ENCODE peak calls at places on chromosome 7, in ten cellular contexts. D is tibial nerve; W is left lung; A is upper lobe of left lung; M is tibial artery; Z is fibroblast of lung; U is A673; Y is CD4-positive, CD25-positive, alpha-beta regulatory T cell; J is uterus; T is Peyer's patch. S is an unnamed sample.

GRCh38 chr7:73977626-73978618 is 50.1 kb upstream of the ELN start:
- DNase-seq in D (no peak), W (no peak), A (peak; percentile 78), M (peak; percentile 75), Z (no peak), U (no peak), Y (no peak), J (peak; percentile 53), T (peak; percentile 88), S (no peak)

GRCh38 chr7:110623436-110623835 is 467.5 kb upstream of the LRRN3 start:
- DNase-seq in D (no peak), W (no peak), A (no peak), M (no peak), Z (no peak), U (no peak), Y (no peak), J (no peak), T (no peak), S (no peak)

GRCh38 chr7:47318395-47319182 is 263.3 kb downstream of the TNS3 start:
- DNase-seq in D (no peak), W (no peak), A (no peak), M (no peak), Z (no peak), U (no peak), Y (no peak), J (no peak), T (no peak), S (no peak)

GRCh38 chr7:79982151-79982770 is 152.4 kb upstream of the GNAI1 start:
- DNase-seq in D (no peak), W (no peak), A (no peak), M (no peak), Z (peak; percentile 67), U (no peak), Y (no peak), J (no peak), T (no peak), S (no peak)

GRCh38 chr7:44072364-44073231 is 7.2 kb upstream of the PGAM2 start:
- DNase-seq in D (peak; percentile 81), W (peak; percentile 75), A (no peak), M (peak; percentile 92), Z (peak; percentile 78), U (peak; percentile 74), Y (peak; percentile 57), J (peak; percentile 76), T (peak; percentile 70), S (peak; percentile 96)

GRCh38 chr7:124459101-124460052 is 306.2 kb downstream of the GPR37 start:
- DNase-seq in D (no peak), W (no peak), A (no peak), M (no peak), Z (peak; percentile 97), U (peak; percentile 5), Y (no peak), J (no peak), T (no peak), S (no peak)

GRCh38 chr7:122887198-122887597 is 938 bp upstream of the CADPS2 start:
- DNase-seq in D (peak; percentile 55), W (peak; percentile 84), A (peak; percentile 1), M (peak; percentile 79), Z (peak; percentile 76), U (peak; percentile 81), Y (no peak), J (peak; percentile 64), T (peak; percentile 65), S (peak; percentile 89)

GRCh38 chr7:138245682-138246081 is 169.4 kb downstream of the AKR1D1 start:
- DNase-seq in D (no peak), W (no peak), A (no peak), M (no peak), Z (peak; percentile 30), U (no peak), Y (no peak), J (no peak), T (no peak), S (no peak)

DNA sequence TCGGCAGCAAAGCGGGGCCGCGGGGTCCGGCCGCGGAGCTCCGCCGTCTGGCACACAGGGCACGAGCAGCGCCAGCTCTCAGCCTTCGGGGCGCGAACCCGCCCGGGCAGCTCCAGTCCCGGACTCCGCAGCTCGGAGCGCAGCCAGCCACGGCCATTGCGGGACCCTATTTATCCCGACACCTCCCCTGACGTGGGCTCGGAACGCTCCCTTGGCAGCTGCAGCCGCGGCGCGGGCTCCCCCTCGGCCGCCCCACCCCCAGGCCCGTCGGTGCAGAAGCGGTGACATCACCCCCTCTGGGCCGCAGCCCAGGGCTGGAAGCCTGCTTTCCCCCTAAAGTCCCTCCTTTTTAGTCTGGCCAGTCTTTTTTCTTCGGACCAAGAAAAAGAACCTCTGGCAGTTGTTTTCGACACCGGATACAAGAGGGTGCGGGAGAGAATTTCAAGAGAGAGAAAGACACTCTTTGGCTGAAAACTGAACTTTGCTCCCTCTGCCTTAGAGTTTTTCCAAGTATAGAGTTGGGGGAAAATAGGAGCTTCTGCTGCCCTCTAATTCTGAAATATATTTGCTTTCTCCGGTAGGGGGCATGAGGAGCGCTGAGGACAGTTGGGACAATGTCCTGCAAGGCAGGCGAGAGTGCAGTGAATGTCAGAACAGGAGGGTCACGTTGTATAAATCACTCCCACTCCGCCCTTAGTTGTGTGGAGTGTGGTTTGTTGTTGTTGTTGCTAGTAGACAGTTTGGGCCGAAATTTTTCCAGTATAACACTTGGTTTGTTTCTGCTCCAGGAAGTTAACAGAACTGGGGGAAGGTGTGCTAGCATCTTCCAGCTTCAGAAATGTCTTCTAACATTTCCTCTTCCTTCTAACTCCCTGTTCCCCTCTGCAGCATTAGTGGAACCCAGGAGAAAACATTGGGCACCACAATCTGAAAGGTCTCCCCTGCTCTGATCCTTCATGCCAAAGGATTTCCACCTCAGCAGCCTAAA is at the start of gene SFRP4:
- DNase-seq in D (peak; percentile 64), W (peak; percentile 83), A (peak; percentile 91), M (peak; percentile 84), Z (peak; percentile 58), U (peak; percentile 67), Y (peak; percentile 4), J (peak; percentile 85), T (peak; percentile 50), S (peak; percentile 88)
- H3K27me3 ChIP-seq in D (no peaks in the 10 kb centered on the region), W (no peaks in the 10 kb centered on the region), A (peaks cover 5% of the 10 kb centered on the region), M (no peaks in the 10 kb centered on the region), Z (peaks cover 11% of the 10 kb centered on the region), U (peaks cover 42% of the 10 kb centered on the region), Y (peaks cover 18% of the 10 kb centered on the region), J (no peaks in the 10 kb centered on the region), T (no peaks in the 10 kb centered on the region), S (no peaks in the 10 kb centered on the region)

DNA sequence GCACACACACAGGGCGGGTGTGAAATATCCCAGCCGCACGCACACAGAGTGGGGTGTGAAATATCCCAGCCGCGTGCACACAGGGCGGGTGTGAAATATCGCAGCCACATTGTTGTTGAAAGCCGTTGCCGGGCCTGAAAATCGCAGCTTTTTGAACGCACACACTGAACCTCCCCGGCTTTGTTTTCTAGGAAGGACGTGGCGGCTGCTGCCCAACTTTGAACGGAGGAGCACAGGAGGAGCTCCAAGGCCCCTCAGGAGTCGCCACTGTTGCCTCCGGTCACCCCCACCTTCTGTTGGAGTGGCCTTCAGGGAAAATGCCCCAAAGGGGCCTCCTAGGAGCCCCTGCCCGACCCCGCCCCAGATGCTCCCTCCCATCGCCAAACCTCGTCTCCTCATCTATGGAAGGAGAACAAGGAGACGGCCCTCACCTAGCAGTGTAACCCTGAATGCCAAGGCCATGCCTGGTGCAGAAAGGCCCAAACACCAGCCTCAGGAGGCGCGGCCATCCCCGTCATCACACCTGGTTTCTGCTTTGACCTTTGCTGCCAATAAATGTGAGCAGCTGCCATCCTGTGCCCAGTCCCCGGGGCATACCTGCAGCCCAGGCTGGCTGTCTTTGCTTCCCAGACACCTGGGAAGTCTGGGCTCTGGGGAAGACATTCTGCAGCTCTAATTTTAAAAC is 318.6 kb downstream of the PTPRN2 start:
- DNase-seq in D (no peak), W (peak; percentile 50), A (no peak), M (peak; percentile 47), Z (no peak), U (no peak), Y (no peak), J (no peak), T (peak; percentile 82), S (peak; percentile 64)
- H3K4me3 ChIP-seq in D (no peak overlapping the region), W (no peak overlapping the region), A (no peak overlapping the region), M (no peak overlapping the region), Z (no peak overlapping the region), U (no peak overlapping the region), Y (no peak overlapping the region), J (no peak overlapping the region), T (no peak overlapping the region), S (no peak overlapping the region)

GRCh38 chr7:107196834-107197610 is 28.2 kb downstream of the HBP1 start:
- DNase-seq in D (no peak), W (no peak), A (no peak), M (no peak), Z (no peak), U (no peak), Y (no peak), J (no peak), T (no peak), S (no peak)

GRCh38 chr7:107190090-107190489 is 21.3 kb downstream of the HBP1 start:
- DNase-seq in D (no peak), W (no peak), A (no peak), M (no peak), Z (no peak), U (no peak), Y (no peak), J (no peak), T (no peak), S (no peak)

GRCh38 chr7:107194051-107194450 is 25.2 kb downstream of the HBP1 start:
- DNase-seq in D (no peak), W (no peak), A (no peak), M (no peak), Z (no peak), U (no peak), Y (no peak), J (no peak), T (no peak), S (no peak)
- H3K27me3 ChIP-seq in D (no peaks in the 10 kb centered on the region), W (no peaks in the 10 kb centered on the region), A (no peaks in the 10 kb centered on the region), M (no peaks in the 10 kb centered on the region), Z (no peaks in the 10 kb centered on the region), U (no peaks in the 10 kb centered on the region), Y (no peaks in the 10 kb centered on the region), J (no peaks in the 10 kb centered on the region), T (no peaks in the 10 kb centered on the region), S (no peaks in the 10 kb centered on the region)

GRCh38 chr7:6533893-6534804 is 17.1 kb downstream of the GRID2IP start:
- DNase-seq in D (no peak), W (no peak), A (no peak), M (no peak), Z (no peak), U (no peak), Y (no peak), J (no peak), T (no peak), S (no peak)

GRCh38 chr7:6532516-6532915 is 18.7 kb downstream of the GRID2IP start:
- DNase-seq in D (no peak), W (no peak), A (no peak), M (no peak), Z (no peak), U (no peak), Y (no peak), J (no peak), T (no peak), S (no peak)

GRCh38 chr7:6531492-6532279 is 19.6 kb downstream of the GRID2IP start:
- DNase-seq in D (no peak), W (no peak), A (no peak), M (no peak), Z (no peak), U (no peak), Y (no peak), J (no peak), T (no peak), S (no peak)

GRCh38 chr7:6536899-6537298 is 14.4 kb downstream of the GRID2IP start:
- DNase-seq in D (no peak), W (no peak), A (no peak), M (no peak), Z (no peak), U (no peak), Y (no peak), J (no peak), T (no peak), S (no peak)

DNA sequence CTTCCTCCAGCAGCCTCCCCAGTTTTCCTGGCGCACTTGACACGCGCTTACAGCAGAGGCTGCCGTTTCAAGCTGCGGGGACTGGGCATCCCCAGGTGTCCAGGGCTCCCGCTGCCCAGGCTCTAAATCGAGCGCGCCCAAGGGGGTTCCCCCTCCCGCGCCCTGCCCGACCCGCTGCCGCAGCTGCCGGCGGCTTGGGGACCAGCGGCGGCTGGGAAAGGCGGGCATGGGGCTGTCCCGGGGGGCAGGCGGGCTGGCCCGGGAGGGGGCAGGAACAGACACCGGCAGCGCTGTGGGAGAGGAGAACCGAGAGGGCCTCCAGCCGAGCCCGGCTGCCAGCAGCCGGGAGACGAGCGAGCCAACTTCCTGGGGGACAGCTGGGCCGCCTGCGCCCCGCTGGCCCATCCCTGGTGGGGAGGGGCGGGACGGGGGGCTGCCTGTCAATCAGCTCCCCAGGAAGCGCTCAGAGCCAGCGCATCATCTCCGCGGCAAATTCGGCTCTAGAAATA is 14.9 kb downstream of the GRID2IP start:
- DNase-seq in D (no peak), W (no peak), A (peak; percentile 81), M (no peak), Z (no peak), U (no peak), Y (no peak), J (no peak), T (no peak), S (no peak)
- H3K4me3 ChIP-seq in D (no peak overlapping the region), W (no peak overlapping the region), A (peak overlapping the region; percentile 27), M (no peak overlapping the region), Z (no peak overlapping the region), U (peak overlapping the region; percentile 36), Y (no peak overlapping the region), J (no peak overlapping the region), T (peak overlapping the region; percentile 37), S (peak overlapping the region; percentile 14)

S was measured in aorta.